ENCODE peak calls at places on chromosomes 1 and 21, in nine cellular contexts. C is fibroblast of lung; S is AG10803; Y is HFFc6; X is activated CD8-positive, alpha-beta memory T cell treated with anti-CD3 and anti-CD28 coated beads for 24 hours; T is aorta; D is hypothalamus; E is naive thymus-derived CD8-positive, alpha-beta T cell; Q is upper lobe of right lung. M is an unnamed sample.

GRCh38 chr1:204410764-204411450 is 710 bp downstream of the PPP1R15B start:
- DNase-seq in E (peak; percentile 33), T (no peak), D (no peak), Q (no peak), X (peak; percentile 65), S (peak; percentile 62), Y (peak; percentile 15), C (peak; percentile 45), M (peak; percentile 52)

GRCh38 chr1:108034396-108034795 is 69.4 kb upstream of the VAV3 start:
- DNase-seq in Q (no peak), E (no peak), C (peak; percentile 14), Y (no peak), T (no peak), X (no peak), D (no peak), S (peak; percentile 10), M (no peak)

GRCh38 chr1:181099152-181100014 is 10.9 kb downstream of the IER5 start:
- DNase-seq in Q (no peak), C (peak; percentile 62), X (no peak), T (no peak), Y (peak; percentile 73), S (peak; percentile 76), E (no peak), D (no peak), M (no peak)

GRCh38 chr21:44444286-44444931 is 10.9 kb upstream of the LRRC3 start:
- DNase-seq in D (no peak), X (no peak), T (peak; percentile 49), C (no peak), Q (peak; percentile 46), Y (no peak), S (no peak), E (no peak), M (peak; percentile 38)

GRCh38 chr1:145425436-145426029 is at the start of gene NBPF20:
- DNase-seq in Q (peak; percentile 90), D (peak; percentile 15), C (peak; percentile 59), Y (peak; percentile 39), T (peak; percentile 93), S (peak; percentile 43), X (peak; percentile 91), E (peak; percentile 80), M (peak; percentile 88)

GRCh38 chr1:18480315-18481189 is at the start of gene KLHDC7A:
- DNase-seq in E (no peak), Q (peak; percentile 90), Y (no peak), S (no peak), C (no peak), X (no peak), D (no peak), T (no peak), M (no peak)

GRCh38 chr1:243959998-243960397 is 91.1 kb upstream of the ZBTB18 start:
- DNase-seq in S (no peak), D (no peak), T (no peak), X (no peak), Y (no peak), E (no peak), Q (no peak), C (no peak), M (no peak)

GRCh38 chr1:197356723-197357533 is 88.9 kb downstream of the CRB1 start:
- DNase-seq in T (no peak), C (peak; percentile 69), X (no peak), E (peak; percentile 32), D (no peak), Y (peak; percentile 56), S (peak; percentile 63), Q (no peak), M (no peak)

GRCh38 chr1:233664254-233664653 is 50.3 kb downstream of the KCNK1 start:
- DNase-seq in E (no peak), Y (no peak), Q (no peak), X (no peak), D (no peak), C (no peak), S (no peak), T (no peak), M (no peak)

GRCh38 chr1:21869620-21870121 is 57.6 kb downstream of the LDLRAD2 start:
- DNase-seq in S (peak; percentile 91), T (peak; percentile 95), X (no peak), D (peak; percentile 7), Y (peak; percentile 95), Q (peak; percentile 72), E (no peak), C (peak; percentile 76), M (peak; percentile 84)